ENCODE peak calls at places on chromosomes 4 and X, in five cellular contexts. One of them, this sample, is unnamed.
A peak's percentile ranks its signal among the peaks of the same experiment; 100 is the strongest.

GRCh38 chr4:80225628-80226027 is 28.3 kb downstream of the PRDM8 start:
- DNase-seq in SW480: no peak
- DNase-seq in activated CD4-positive, alpha-beta memory T cell treated with anti-CD3 and anti-CD28 coated beads, Interleukin-2, amount 10 ng/mL, durations not matched to agents 7 days and 5 days: no peak
- DNase-seq in NCI-H1092 treated with DMSO at 0.1 percent for 48 hours: no peak
- DNase-seq in hepatic stellate cell: no peak
- DNase-seq in this sample: no peak

GRCh38 chrX:136147320-136147901 is at the start of gene FHL1:
- DNase-seq in SW480: peak; percentile 8
- DNase-seq in activated CD4-positive, alpha-beta memory T cell treated with anti-CD3 and anti-CD28 coated beads, Interleukin-2, amount 10 ng/mL, durations not matched to agents 7 days and 5 days: peak; percentile 62
- DNase-seq in NCI-H1092 treated with DMSO at 0.1 percent for 48 hours: no peak
- DNase-seq in hepatic stellate cell: no peak
- DNase-seq in this sample: peak; percentile 54

GRCh38 chr4:120443111-120443510 is 376.5 kb upstream of the MAD2L1 start:
- DNase-seq in SW480: no peak
- DNase-seq in activated CD4-positive, alpha-beta memory T cell treated with anti-CD3 and anti-CD28 coated beads, Interleukin-2, amount 10 ng/mL, durations not matched to agents 7 days and 5 days: no peak
- DNase-seq in NCI-H1092 treated with DMSO at 0.1 percent for 48 hours: no peak
- DNase-seq in hepatic stellate cell: no peak
- DNase-seq in this sample: no peak

GRCh38 chr4:77734928-77735327 is 84.2 kb downstream of the CNOT6L start:
- DNase-seq in SW480: peak; percentile 50
- DNase-seq in activated CD4-positive, alpha-beta memory T cell treated with anti-CD3 and anti-CD28 coated beads, Interleukin-2, amount 10 ng/mL, durations not matched to agents 7 days and 5 days: peak; percentile 42
- DNase-seq in NCI-H1092 treated with DMSO at 0.1 percent for 48 hours: no peak
- DNase-seq in hepatic stellate cell: peak; percentile 26
- DNase-seq in this sample: peak; percentile 78

GRCh38 chr4:37953620-37954325 is 6.4 kb upstream of the PTTG2 start:
- DNase-seq in SW480: no peak
- DNase-seq in activated CD4-positive, alpha-beta memory T cell treated with anti-CD3 and anti-CD28 coated beads, Interleukin-2, amount 10 ng/mL, durations not matched to agents 7 days and 5 days: no peak
- DNase-seq in NCI-H1092 treated with DMSO at 0.1 percent for 48 hours: no peak
- DNase-seq in hepatic stellate cell: peak; percentile 44
- DNase-seq in this sample: peak; percentile 81

GRCh38 chrX:25442501-25442900 is 426.7 kb upstream of the ARX start:
- DNase-seq in SW480: peak; percentile 5
- DNase-seq in activated CD4-positive, alpha-beta memory T cell treated with anti-CD3 and anti-CD28 coated beads, Interleukin-2, amount 10 ng/mL, durations not matched to agents 7 days and 5 days: no peak
- DNase-seq in NCI-H1092 treated with DMSO at 0.1 percent for 48 hours: peak; percentile 8
- DNase-seq in hepatic stellate cell: no peak
- DNase-seq in this sample: peak; percentile 48

GRCh38 chr4:3716034-3716875 is 49.9 kb upstream of the ADRA2C start:
- DNase-seq in SW480: no peak
- DNase-seq in activated CD4-positive, alpha-beta memory T cell treated with anti-CD3 and anti-CD28 coated beads, Interleukin-2, amount 10 ng/mL, durations not matched to agents 7 days and 5 days: no peak
- DNase-seq in NCI-H1092 treated with DMSO at 0.1 percent for 48 hours: no peak
- DNase-seq in hepatic stellate cell: no peak
- DNase-seq in this sample: no peak

GRCh38 chrX:132631579-132632232 is 142.9 kb upstream of the MBNL3 start:
- DNase-seq in SW480: peak; percentile 49
- DNase-seq in activated CD4-positive, alpha-beta memory T cell treated with anti-CD3 and anti-CD28 coated beads, Interleukin-2, amount 10 ng/mL, durations not matched to agents 7 days and 5 days: no peak
- DNase-seq in NCI-H1092 treated with DMSO at 0.1 percent for 48 hours: peak; percentile 26
- DNase-seq in hepatic stellate cell: peak; percentile 7
- DNase-seq in this sample: peak; percentile 36

GRCh38 chr4:169881769-169882168 is 124.0 kb upstream of the HPF1 start:
- DNase-seq in SW480: no peak
- DNase-seq in activated CD4-positive, alpha-beta memory T cell treated with anti-CD3 and anti-CD28 coated beads, Interleukin-2, amount 10 ng/mL, durations not matched to agents 7 days and 5 days: no peak
- DNase-seq in NCI-H1092 treated with DMSO at 0.1 percent for 48 hours: no peak
- DNase-seq in hepatic stellate cell: no peak
- DNase-seq in this sample: no peak

GRCh38 chr4:915041-915474 is 17.1 kb downstream of the GAK start:
- DNase-seq in SW480: no peak
- DNase-seq in activated CD4-positive, alpha-beta memory T cell treated with anti-CD3 and anti-CD28 coated beads, Interleukin-2, amount 10 ng/mL, durations not matched to agents 7 days and 5 days: no peak
- DNase-seq in NCI-H1092 treated with DMSO at 0.1 percent for 48 hours: no peak
- DNase-seq in hepatic stellate cell: no peak
- DNase-seq in this sample: no peak

GRCh38 chr4:80265571-80266266 is 745 bp upstream of the FGF5 start:
- DNase-seq in SW480: no peak
- DNase-seq in activated CD4-positive, alpha-beta memory T cell treated with anti-CD3 and anti-CD28 coated beads, Interleukin-2, amount 10 ng/mL, durations not matched to agents 7 days and 5 days: no peak
- DNase-seq in NCI-H1092 treated with DMSO at 0.1 percent for 48 hours: peak; percentile 17
- DNase-seq in hepatic stellate cell: peak; percentile 58
- DNase-seq in this sample: peak; percentile 66

GRCh38 chrX:1485033-1485432 is 32.3 kb upstream of the ASMTL start:
- DNase-seq in SW480: no peak
- DNase-seq in activated CD4-positive, alpha-beta memory T cell treated with anti-CD3 and anti-CD28 coated beads, Interleukin-2, amount 10 ng/mL, durations not matched to agents 7 days and 5 days: peak; percentile 14
- DNase-seq in NCI-H1092 treated with DMSO at 0.1 percent for 48 hours: no peak
- DNase-seq in hepatic stellate cell: no peak
- DNase-seq in this sample: no peak

GRCh38 chr4:103168993-103169392 is 29.1 kb downstream of the CENPE start:
- DNase-seq in SW480: no peak
- DNase-seq in activated CD4-positive, alpha-beta memory T cell treated with anti-CD3 and anti-CD28 coated beads, Interleukin-2, amount 10 ng/mL, durations not matched to agents 7 days and 5 days: no peak
- DNase-seq in NCI-H1092 treated with DMSO at 0.1 percent for 48 hours: no peak
- DNase-seq in hepatic stellate cell: no peak
- DNase-seq in this sample: no peak

GRCh38 chrX:13761606-13762005 is 27.1 kb downstream of the OFD1 start:
- DNase-seq in SW480: no peak
- DNase-seq in activated CD4-positive, alpha-beta memory T cell treated with anti-CD3 and anti-CD28 coated beads, Interleukin-2, amount 10 ng/mL, durations not matched to agents 7 days and 5 days: no peak
- DNase-seq in NCI-H1092 treated with DMSO at 0.1 percent for 48 hours: no peak
- DNase-seq in hepatic stellate cell: no peak
- DNase-seq in this sample: no peak

GRCh38 chr4:42671431-42672194 is 14.7 kb upstream of the ATP8A1 start:
- DNase-seq in SW480: no peak
- DNase-seq in activated CD4-positive, alpha-beta memory T cell treated with anti-CD3 and anti-CD28 coated beads, Interleukin-2, amount 10 ng/mL, durations not matched to agents 7 days and 5 days: peak; percentile 64
- DNase-seq in NCI-H1092 treated with DMSO at 0.1 percent for 48 hours: no peak
- DNase-seq in hepatic stellate cell: no peak
- DNase-seq in this sample: no peak

GRCh38 chr4:141389649-141390048 is 169.0 kb downstream of the ZNF330 start:
- DNase-seq in SW480: no peak
- DNase-seq in activated CD4-positive, alpha-beta memory T cell treated with anti-CD3 and anti-CD28 coated beads, Interleukin-2, amount 10 ng/mL, durations not matched to agents 7 days and 5 days: no peak
- DNase-seq in NCI-H1092 treated with DMSO at 0.1 percent for 48 hours: no peak
- DNase-seq in hepatic stellate cell: no peak
- DNase-seq in this sample: no peak

GRCh38 chr4:10157478-10158354 is 41.1 kb upstream of the WDR1 start:
- DNase-seq in SW480: peak; percentile 61
- DNase-seq in activated CD4-positive, alpha-beta memory T cell treated with anti-CD3 and anti-CD28 coated beads, Interleukin-2, amount 10 ng/mL, durations not matched to agents 7 days and 5 days: peak; percentile 55
- DNase-seq in NCI-H1092 treated with DMSO at 0.1 percent for 48 hours: peak; percentile 45
- DNase-seq in hepatic stellate cell: peak; percentile 81
- DNase-seq in this sample: peak; percentile 87

GRCh38 chr4:7332216-7333023 is 102.3 kb downstream of the PSAPL1 start:
- DNase-seq in SW480: no peak
- DNase-seq in activated CD4-positive, alpha-beta memory T cell treated with anti-CD3 and anti-CD28 coated beads, Interleukin-2, amount 10 ng/mL, durations not matched to agents 7 days and 5 days: no peak
- DNase-seq in NCI-H1092 treated with DMSO at 0.1 percent for 48 hours: no peak
- DNase-seq in hepatic stellate cell: peak; percentile 65
- DNase-seq in this sample: no peak

GRCh38 chrX:66035667-66036066 is 4.2 kb downstream of the VSIG4 start:
- DNase-seq in SW480: no peak
- DNase-seq in activated CD4-positive, alpha-beta memory T cell treated with anti-CD3 and anti-CD28 coated beads, Interleukin-2, amount 10 ng/mL, durations not matched to agents 7 days and 5 days: no peak
- DNase-seq in NCI-H1092 treated with DMSO at 0.1 percent for 48 hours: no peak
- DNase-seq in hepatic stellate cell: no peak
- DNase-seq in this sample: no peak

GRCh38 chr4:90152024-90152423 is 24.8 kb downstream of the CCSER1 start:
- DNase-seq in SW480: no peak
- DNase-seq in activated CD4-positive, alpha-beta memory T cell treated with anti-CD3 and anti-CD28 coated beads, Interleukin-2, amount 10 ng/mL, durations not matched to agents 7 days and 5 days: no peak
- DNase-seq in NCI-H1092 treated with DMSO at 0.1 percent for 48 hours: no peak
- DNase-seq in hepatic stellate cell: no peak
- DNase-seq in this sample: no peak

GRCh38 chr4:84171871-84172270 is 327.2 kb downstream of the NKX6-1 start:
- DNase-seq in SW480: no peak
- DNase-seq in activated CD4-positive, alpha-beta memory T cell treated with anti-CD3 and anti-CD28 coated beads, Interleukin-2, amount 10 ng/mL, durations not matched to agents 7 days and 5 days: no peak
- DNase-seq in NCI-H1092 treated with DMSO at 0.1 percent for 48 hours: no peak
- DNase-seq in hepatic stellate cell: no peak
- DNase-seq in this sample: no peak

GRCh38 chrX:57366430-57366829 is 79.9 kb downstream of the FAAH2 start:
- DNase-seq in SW480: no peak
- DNase-seq in activated CD4-positive, alpha-beta memory T cell treated with anti-CD3 and anti-CD28 coated beads, Interleukin-2, amount 10 ng/mL, durations not matched to agents 7 days and 5 days: no peak
- DNase-seq in NCI-H1092 treated with DMSO at 0.1 percent for 48 hours: no peak
- DNase-seq in hepatic stellate cell: no peak
- DNase-seq in this sample: no peak

This sample was measured in DMS53.